ENCODE peak calls at places on chromosome 2, in seven cellular contexts. One of them, this sample, is unnamed.

GRCh38 chr2:202932425-202933138 is 20.5 kb downstream of the CARF start:
- DNase-seq in activated CD8-positive, alpha-beta memory T cell treated with anti-CD3 and anti-CD28 coated beads, Interleukin-2, amount 10 ng/mL, durations not matched to agents 7 days and 5 days: no peak
- DNase-seq in hepatic stellate cell: no peak
- DNase-seq in NT2/D1: no peak
- DNase-seq in central memory CD8-positive, alpha-beta T cell: no peak
- DNase-seq in GDM1: no peak
- DNase-seq in GM12864: no peak
- DNase-seq in this sample: no peak

GRCh38 chr2:65232636-65233035 is 5.0 kb downstream of the ACTR2 start:
- DNase-seq in activated CD8-positive, alpha-beta memory T cell treated with anti-CD3 and anti-CD28 coated beads, Interleukin-2, amount 10 ng/mL, durations not matched to agents 7 days and 5 days: no peak
- DNase-seq in hepatic stellate cell: peak
- DNase-seq in NT2/D1: no peak
- DNase-seq in central memory CD8-positive, alpha-beta T cell: no peak
- DNase-seq in GDM1: no peak
- DNase-seq in GM12864: no peak
- DNase-seq in this sample: no peak

GRCh38 chr2:82165377-82165776 is 1860.8 kb upstream of the LRRTM1 start:
- DNase-seq in activated CD8-positive, alpha-beta memory T cell treated with anti-CD3 and anti-CD28 coated beads, Interleukin-2, amount 10 ng/mL, durations not matched to agents 7 days and 5 days: no peak
- DNase-seq in hepatic stellate cell: no peak
- DNase-seq in NT2/D1: no peak
- DNase-seq in central memory CD8-positive, alpha-beta T cell: no peak
- DNase-seq in GDM1: no peak
- DNase-seq in GM12864: no peak
- DNase-seq in this sample: no peak

GRCh38 chr2:100998235-100998573 is 3.9 kb upstream of the RPL31 start:
- DNase-seq in activated CD8-positive, alpha-beta memory T cell treated with anti-CD3 and anti-CD28 coated beads, Interleukin-2, amount 10 ng/mL, durations not matched to agents 7 days and 5 days: no peak
- DNase-seq in hepatic stellate cell: no peak
- DNase-seq in NT2/D1: no peak
- DNase-seq in central memory CD8-positive, alpha-beta T cell: no peak
- DNase-seq in GDM1: no peak
- DNase-seq in GM12864: no peak
- DNase-seq in this sample: no peak

GRCh38 chr2:55047677-55048299 is 2.5 kb downstream of the RTN4 start:
- DNase-seq in activated CD8-positive, alpha-beta memory T cell treated with anti-CD3 and anti-CD28 coated beads, Interleukin-2, amount 10 ng/mL, durations not matched to agents 7 days and 5 days: no peak
- DNase-seq in hepatic stellate cell: no peak
- DNase-seq in NT2/D1: no peak
- DNase-seq in central memory CD8-positive, alpha-beta T cell: no peak
- DNase-seq in GDM1: no peak
- DNase-seq in GM12864: no peak
- DNase-seq in this sample: peak

GRCh38 chr2:176656055-176656775 is 387.0 kb downstream of the MTX2 start:
- DNase-seq in activated CD8-positive, alpha-beta memory T cell treated with anti-CD3 and anti-CD28 coated beads, Interleukin-2, amount 10 ng/mL, durations not matched to agents 7 days and 5 days: no peak
- DNase-seq in hepatic stellate cell: no peak
- DNase-seq in NT2/D1: no peak
- DNase-seq in central memory CD8-positive, alpha-beta T cell: no peak
- DNase-seq in GDM1: no peak
- DNase-seq in GM12864: no peak
- DNase-seq in this sample: no peak

GRCh38 chr2:157190151-157190550 is 67.4 kb upstream of the GALNT5 start:
- DNase-seq in activated CD8-positive, alpha-beta memory T cell treated with anti-CD3 and anti-CD28 coated beads, Interleukin-2, amount 10 ng/mL, durations not matched to agents 7 days and 5 days: no peak
- DNase-seq in hepatic stellate cell: peak
- DNase-seq in NT2/D1: no peak
- DNase-seq in central memory CD8-positive, alpha-beta T cell: no peak
- DNase-seq in GDM1: no peak
- DNase-seq in GM12864: no peak
- DNase-seq in this sample: no peak

GRCh38 chr2:144453039-144453336 is 66.9 kb downstream of the ZEB2 start:
- DNase-seq in activated CD8-positive, alpha-beta memory T cell treated with anti-CD3 and anti-CD28 coated beads, Interleukin-2, amount 10 ng/mL, durations not matched to agents 7 days and 5 days: no peak
- DNase-seq in hepatic stellate cell: no peak
- DNase-seq in NT2/D1: no peak
- DNase-seq in central memory CD8-positive, alpha-beta T cell: no peak
- DNase-seq in GDM1: no peak
- DNase-seq in GM12864: no peak
- DNase-seq in this sample: no peak

GRCh38 chr2:64679673-64680425 is 26.1 kb upstream of the SERTAD2 start:
- DNase-seq in activated CD8-positive, alpha-beta memory T cell treated with anti-CD3 and anti-CD28 coated beads, Interleukin-2, amount 10 ng/mL, durations not matched to agents 7 days and 5 days: no peak
- DNase-seq in hepatic stellate cell: no peak
- DNase-seq in NT2/D1: no peak
- DNase-seq in central memory CD8-positive, alpha-beta T cell: no peak
- DNase-seq in GDM1: no peak
- DNase-seq in GM12864: no peak
- DNase-seq in this sample: no peak

GRCh38 chr2:118865106-118865505 is 17.7 kb upstream of the EN1 start:
- DNase-seq in activated CD8-positive, alpha-beta memory T cell treated with anti-CD3 and anti-CD28 coated beads, Interleukin-2, amount 10 ng/mL, durations not matched to agents 7 days and 5 days: no peak
- DNase-seq in hepatic stellate cell: peak
- DNase-seq in NT2/D1: no peak
- DNase-seq in central memory CD8-positive, alpha-beta T cell: no peak
- DNase-seq in GDM1: peak
- DNase-seq in GM12864: no peak
- DNase-seq in this sample: peak